ENCODE peak calls at places on chromosomes 12 and 14, in six cellular contexts. S is nephron progenitor cell, B is transverse colon, R is IMR-90, K is activated B cell treated with CpG ODN at 0.5 μM for 24 hours, Y is choroid plexus epithelial cell. U is an unnamed sample.

GRCh38 chr12:105120551-105120950 is 13.0 kb downstream of the WASHC4 start:
- DNase-seq in S (no peak), B (no peak), R (peak; percentile 16), K (no peak), Y (peak; percentile 31), U (no peak)

GRCh38 chr12:109358154-109358869 is 10.6 kb downstream of the MYO1H start:
- DNase-seq in S (no peak), B (no peak), R (peak; percentile 4), K (no peak), Y (peak; percentile 2), U (no peak)

GRCh38 chr12:107560194-107560905 is 125.2 kb upstream of the PWP1 start:
- DNase-seq in S (no peak), B (no peak), R (no peak), K (no peak), Y (no peak), U (no peak)

GRCh38 chr14:92121207-92121669 is 268 bp downstream of the NDUFB1 start:
- DNase-seq in S (no peak), B (peak; percentile 39), R (peak; percentile 43), K (peak; percentile 68), Y (peak; percentile 71), U (no peak)

GRCh38 chr12:96208801-96209534 is 14.8 kb downstream of the ELK3 start:
- DNase-seq in S (no peak), B (peak; percentile 34), R (no peak), K (peak; percentile 54), Y (peak; percentile 48), U (no peak)

GRCh38 chr12:109596418-109597244 is 23.0 kb downstream of the MVK start:
- DNase-seq in S (no peak), B (no peak), R (no peak), K (no peak), Y (no peak), U (no peak)

GRCh38 chr12:22409071-22409951 is 74.8 kb upstream of the ST8SIA1 start:
- DNase-seq in S (no peak), B (no peak), R (no peak), K (no peak), Y (no peak), U (no peak)

GRCh38 chr14:74571901-74572828 is 39.9 kb downstream of the LTBP2 start:
- DNase-seq in S (peak; percentile 65), B (peak; percentile 21), R (peak; percentile 100), K (no peak), Y (peak; percentile 99), U (peak; percentile 65)

GRCh38 chr12:42299392-42300308 is 26.2 kb downstream of the ZCRB1 start:
- DNase-seq in S (no peak), B (no peak), R (peak; percentile 80), K (no peak), Y (peak; percentile 61), U (no peak)

GRCh38 chr14:50941151-50941550 is 3.1 kb downstream of the PYGL start:
- DNase-seq in S (no peak), B (no peak), R (peak; percentile 31), K (no peak), Y (peak; percentile 36), U (no peak)

GRCh38 chr12:27610380-27610779 is 85.9 kb upstream of the REP15 start:
- DNase-seq in S (no peak), B (no peak), R (peak; percentile 70), K (no peak), Y (peak; percentile 79), U (no peak)

GRCh38 chr12:56634242-56634836 is 4.2 kb upstream of the BAZ2A start:
- DNase-seq in S (peak; percentile 61), B (peak; percentile 77), R (no peak), K (no peak), Y (peak; percentile 18), U (no peak)

GRCh38 chr14:91416744-91417133 is 881 bp downstream of the CCDC88C start:
- DNase-seq in S (no peak), B (peak; percentile 52), R (no peak), K (peak; percentile 31), Y (no peak), U (no peak)

GRCh38 chr14:105918496-105919262 is 392.3 kb downstream of the TMEM121 start:
- DNase-seq in S (no peak), B (no peak), R (no peak), K (no peak), Y (no peak), U (peak; percentile 39)

GRCh38 chr12:116416161-116416560 is 138.7 kb upstream of the MED13L start:
- DNase-seq in S (no peak), B (no peak), R (no peak), K (no peak), Y (no peak), U (no peak)

GRCh38 chr14:77026166-77026929 is 2.2 kb downstream of the IRF2BPL start:
- DNase-seq in S (no peak), B (no peak), R (peak; percentile 51), K (no peak), Y (peak; percentile 68), U (no peak)

GRCh38 chr14:93859957-93860356 is 67.2 kb upstream of the FAM181A start:
- DNase-seq in S (no peak), B (peak; percentile 13), R (no peak), K (no peak), Y (no peak), U (no peak)

GRCh38 chr14:67514203-67514607 is 18.9 kb upstream of the PLEKHH1 start:
- DNase-seq in S (no peak), B (peak; percentile 28), R (no peak), K (no peak), Y (no peak), U (no peak)

GRCh38 chr12:122880668-122881067 is 15.3 kb downstream of the VPS37B start:
- DNase-seq in S (peak; percentile 39), B (no peak), R (peak; percentile 51), K (no peak), Y (peak; percentile 71), U (no peak)

GRCh38 chr12:59650594-59651229 is 54.9 kb downstream of the SLC16A7 start:
- DNase-seq in S (no peak), B (no peak), R (peak; percentile 15), K (no peak), Y (peak; percentile 56), U (no peak)

GRCh38 chr12:53737951-53738833 is 10.9 kb upstream of the CALCOCO1 start:
- DNase-seq in S (peak; percentile 64), B (peak; percentile 35), R (no peak), K (peak; percentile 50), Y (no peak), U (no peak)

GRCh38 chr14:91038439-91038838 is 22.0 kb downstream of the RPS6KA5 start:
- DNase-seq in S (no peak), B (no peak), R (no peak), K (no peak), Y (no peak), U (no peak)

GRCh38 chr14:33941727-33942126 is 9.1 kb downstream of the EGLN3 start:
- DNase-seq in S (no peak), B (no peak), R (no peak), K (no peak), Y (no peak), U (no peak)

GRCh38 chr14:104817930-104818713 is 17.2 kb downstream of the ZBTB42 start:
- DNase-seq in S (no peak), B (no peak), R (no peak), K (no peak), Y (no peak), U (no peak)

GRCh38 chr12:99959549-99960170 is 25.1 kb downstream of the ANKS1B start:
- DNase-seq in S (no peak), B (no peak), R (no peak), K (no peak), Y (peak; percentile 36), U (no peak)

GRCh38 chr12:11922361-11922760 is 148.4 kb upstream of the BCL2L14 start:
- DNase-seq in S (no peak), B (no peak), R (no peak), K (no peak), Y (no peak), U (no peak)

GRCh38 chr12:76383988-76384387 is 35.8 kb upstream of the BBS10 start:
- DNase-seq in S (no peak), B (no peak), R (no peak), K (no peak), Y (no peak), U (no peak)

GRCh38 chr12:30822385-30823139 is 67.8 kb upstream of the CAPRIN2 start:
- DNase-seq in S (peak; percentile 78), B (peak; percentile 61), R (peak; percentile 10), K (peak; percentile 24), Y (peak; percentile 55), U (no peak)
- TF ChIP-seq CTCF in S (no peak), B (no peak), R (no peak), K (no peak), Y (no peak), U (no peak)

DNA sequence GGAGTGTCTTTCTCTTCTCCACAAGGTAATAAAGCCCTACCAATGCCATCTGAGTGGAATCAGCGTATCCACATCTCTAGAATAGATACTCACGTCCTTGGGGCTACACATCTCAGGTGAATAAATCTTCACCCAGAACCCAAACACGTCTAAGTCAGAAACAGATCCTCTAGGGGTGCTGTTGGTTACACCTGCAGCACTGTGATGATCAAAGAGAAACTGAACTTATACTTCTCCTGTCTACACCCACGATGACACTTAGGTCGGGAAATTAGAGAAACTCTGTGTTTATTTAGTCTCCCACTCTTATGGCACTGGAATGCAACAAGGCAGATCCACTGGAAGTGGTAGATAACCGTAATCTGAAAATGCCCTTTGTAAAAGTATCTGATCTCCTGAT is 46.2 kb downstream of the WIF1 start:
- DNase-seq in S (no peak), B (no peak), R (no peak), K (no peak), Y (no peak), U (no peak)
- TF ChIP-seq CTCF in S (no peak), B (no peak), R (no peak), K (no peak), Y (no peak), U (no peak)

GRCh38 chr12:31118831-31119530 is 45.3 kb downstream of the DDX11 start:
- DNase-seq in S (peak; percentile 74), B (no peak), R (no peak), K (peak; percentile 29), Y (peak; percentile 8), U (no peak)

GRCh38 chr12:31117203-31118011 is 43.7 kb downstream of the DDX11 start:
- DNase-seq in S (peak; percentile 86), B (peak; percentile 53), R (peak; percentile 1), K (peak; percentile 55), Y (peak; percentile 35), U (no peak)

GRCh38 chr12:31120392-31121008 is 46.8 kb downstream of the DDX11 start:
- DNase-seq in S (no peak), B (no peak), R (no peak), K (no peak), Y (no peak), U (no peak)

GRCh38 chr12:31119531-31120211 is 46.0 kb downstream of the DDX11 start:
- DNase-seq in S (no peak), B (no peak), R (no peak), K (no peak), Y (no peak), U (no peak)

DNA sequence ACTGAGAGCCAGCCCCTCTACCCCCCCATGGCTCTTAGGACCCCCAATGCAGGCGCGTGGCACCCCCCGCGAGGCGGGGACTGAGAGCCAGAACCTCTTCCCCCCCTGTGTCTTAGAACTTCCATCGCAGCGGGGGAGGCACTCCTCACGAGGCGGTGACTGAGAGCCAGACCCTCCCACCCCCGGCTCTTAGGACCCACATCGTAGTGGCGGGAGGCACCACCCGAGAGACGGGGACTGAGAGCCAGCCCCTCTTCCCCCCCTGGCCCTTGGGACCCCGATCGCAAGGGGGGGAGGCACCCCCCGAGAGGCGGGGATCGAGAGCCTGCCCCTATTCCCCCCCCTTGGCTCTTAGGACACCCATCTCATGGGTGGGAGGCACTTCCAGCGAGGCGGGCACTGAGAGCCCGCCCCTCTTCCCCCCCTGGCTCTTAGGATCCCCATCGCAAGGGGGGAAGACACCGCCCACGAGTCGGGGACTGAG is 44.7 kb downstream of the DDX11 start:
- DNase-seq in S (peak; percentile 52), B (no peak), R (no peak), K (no peak), Y (no peak), U (no peak)
- TF ChIP-seq CTCF in S (no peak), B (no peak), R (no peak), K (no peak), Y (no peak), U (no peak)

GRCh38 chr12:47547077-47547476 is 158.8 kb downstream of the RPAP3 start:
- DNase-seq in S (no peak), B (no peak), R (peak; percentile 69), K (no peak), Y (peak; percentile 73), U (no peak)
- TF ChIP-seq CTCF in S (no peak), B (no peak), R (peak; percentile 69), K (no peak), Y (peak; percentile 76), U (no peak)

U was measured in CD14-positive monocyte.